ENCODE peak calls at places on chromosomes 12 and 14, in six cellular contexts. U is Peyer's patch, C is spleen, M is fibroblast of lung, P is breast epithelium, D is heart left ventricle. X is an unnamed sample.

GRCh38 chr12:109053382-109054123 is 1.2 kb downstream of the USP30 start:
- DNase-seq in U (no peak), C (no peak), M (no peak), P (no peak), D (no peak), X (no peak)

GRCh38 chr14:90999299-90999698 is 61.1 kb downstream of the RPS6KA5 start:
- DNase-seq in U (no peak), C (no peak), M (no peak), P (no peak), D (no peak), X (no peak)

GRCh38 chr12:31492599-31493196 is 98.2 kb downstream of the DENND5B start:
- DNase-seq in U (no peak), C (no peak), M (no peak), P (no peak), D (no peak), X (no peak)

GRCh38 chr14:95361373-95362179 is 41.9 kb upstream of the CLMN start:
- DNase-seq in U (peak; percentile 81), C (peak; percentile 84), M (no peak), P (peak; percentile 81), D (no peak), X (no peak)

GRCh38 chr14:77544571-77544970 is 46.0 kb upstream of the ISM2 start:
- DNase-seq in U (no peak), C (no peak), M (no peak), P (no peak), D (no peak), X (no peak)

GRCh38 chr12:69007166-69007857 is 74.3 kb upstream of the CPM start:
- DNase-seq in U (peak; percentile 49), C (no peak), M (peak; percentile 83), P (no peak), D (peak; percentile 26), X (peak; percentile 47)

GRCh38 chr14:105479438-105480164 is 5.0 kb downstream of the CRIP2 start:
- DNase-seq in U (no peak), C (no peak), M (no peak), P (no peak), D (no peak), X (no peak)

GRCh38 chr12:42741771-42742510 is 152.4 kb upstream of the PRICKLE1 start:
- DNase-seq in U (no peak), C (no peak), M (peak; percentile 87), P (no peak), D (no peak), X (peak; percentile 68)

GRCh38 chr12:48903363-48903981 is 21.8 kb downstream of the FKBP11 start:
- DNase-seq in U (no peak), C (no peak), M (peak; percentile 25), P (no peak), D (no peak), X (no peak)

GRCh38 chr12:48907243-48907642 is 18.0 kb downstream of the FKBP11 start:
- DNase-seq in U (no peak), C (no peak), M (no peak), P (no peak), D (no peak), X (no peak)

GRCh38 chr12:48901278-48901677 is 24.0 kb downstream of the FKBP11 start:
- DNase-seq in U (no peak), C (no peak), M (no peak), P (no peak), D (no peak), X (no peak)

GRCh38 chr12:48899651-48900050 is 25.6 kb downstream of the FKBP11 start:
- DNase-seq in U (no peak), C (no peak), M (no peak), P (no peak), D (no peak), X (no peak)

GRCh38 chr12:48903982-48904411 is 21.3 kb downstream of the FKBP11 start:
- DNase-seq in U (peak; percentile 86), C (peak; percentile 88), M (peak; percentile 86), P (peak; percentile 60), D (peak; percentile 79), X (no peak)
- H3K4me3 ChIP-seq in U (peak overlapping the region; percentile 23), C (peak overlapping the region; percentile 2), M (peak overlapping the region; percentile 50), P (peak overlapping the region; percentile 62), D (peak overlapping the region; percentile 41), X (peak overlapping the region; percentile 40)

DNA sequence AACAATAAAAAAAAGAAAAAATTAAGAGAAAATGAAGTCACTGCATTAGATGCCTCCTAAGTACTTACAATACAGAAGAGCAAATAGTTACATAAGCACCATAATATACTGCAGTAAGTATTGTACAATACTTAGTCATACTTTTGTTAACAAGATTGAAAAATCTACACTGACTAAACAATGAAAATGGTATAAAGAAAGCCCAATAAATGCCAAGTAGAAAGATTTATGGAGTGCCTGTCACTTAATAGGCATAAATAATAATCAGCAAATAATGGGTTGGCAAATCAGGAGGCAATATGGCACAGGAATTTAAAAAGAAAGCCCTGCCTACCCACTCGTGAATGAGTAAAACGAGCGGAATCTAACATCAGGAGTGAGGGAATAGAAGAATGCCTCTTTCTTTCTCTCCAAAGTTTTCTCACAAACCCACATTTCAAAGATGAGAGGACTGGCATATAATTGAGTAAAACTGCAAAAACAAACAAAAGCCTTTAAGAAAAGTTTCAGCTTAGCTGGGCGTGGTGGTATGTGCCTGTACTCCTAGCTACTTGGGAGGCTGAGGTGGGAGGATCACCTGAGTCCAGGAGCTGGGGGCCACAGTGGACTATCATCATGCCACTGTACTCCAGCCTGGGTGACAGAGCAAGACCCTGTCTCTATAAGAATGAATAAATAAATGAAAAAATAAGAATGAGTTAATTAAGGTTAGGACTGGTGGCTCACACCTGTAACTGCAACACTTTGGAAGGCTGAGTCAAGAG is 36.1 kb downstream of the CRY1 start:
- DNase-seq in U (no peak), C (no peak), M (peak; percentile 63), P (no peak), D (no peak), X (peak; percentile 33)
- TF ChIP-seq CTCF in U (no peak), C (no peak), M (no peak), P (no peak), D (no peak), X (no peak)

GRCh38 chr12:48865141-48865440 is 579 bp downstream of the RND1 start:
- DNase-seq in U (no peak), C (no peak), M (no peak), P (no peak), D (no peak), X (no peak)
- H3K4me3 ChIP-seq in U (peak overlapping the region; percentile 51), C (peak overlapping the region; percentile 38), M (peak overlapping the region; percentile 81), P (peak overlapping the region; percentile 78), D (peak overlapping the region; percentile 48), X (peak overlapping the region; percentile 67)

GRCh38 chr12:84634526-84634925 is 278.1 kb downstream of the SLC6A15 start:
- DNase-seq in U (no peak), C (no peak), M (no peak), P (no peak), D (no peak), X (no peak)

GRCh38 chr12:84627582-84627981 is 285.0 kb downstream of the SLC6A15 start:
- DNase-seq in U (no peak), C (no peak), M (no peak), P (no peak), D (no peak), X (no peak)

GRCh38 chr12:84637926-84638325 is 274.7 kb downstream of the SLC6A15 start:
- DNase-seq in U (no peak), C (no peak), M (peak; percentile 66), P (no peak), D (no peak), X (no peak)

GRCh38 chr12:84636801-84637285 is 275.8 kb downstream of the SLC6A15 start:
- DNase-seq in U (no peak), C (no peak), M (peak; percentile 73), P (no peak), D (no peak), X (no peak)

GRCh38 chr12:84632556-84632955 is 280.0 kb downstream of the SLC6A15 start:
- DNase-seq in U (no peak), C (no peak), M (peak; percentile 80), P (no peak), D (no peak), X (no peak)
- TF ChIP-seq CTCF in U (no peak), C (no peak), M (no peak), P (no peak), D (no peak), X (no peak)

DNA sequence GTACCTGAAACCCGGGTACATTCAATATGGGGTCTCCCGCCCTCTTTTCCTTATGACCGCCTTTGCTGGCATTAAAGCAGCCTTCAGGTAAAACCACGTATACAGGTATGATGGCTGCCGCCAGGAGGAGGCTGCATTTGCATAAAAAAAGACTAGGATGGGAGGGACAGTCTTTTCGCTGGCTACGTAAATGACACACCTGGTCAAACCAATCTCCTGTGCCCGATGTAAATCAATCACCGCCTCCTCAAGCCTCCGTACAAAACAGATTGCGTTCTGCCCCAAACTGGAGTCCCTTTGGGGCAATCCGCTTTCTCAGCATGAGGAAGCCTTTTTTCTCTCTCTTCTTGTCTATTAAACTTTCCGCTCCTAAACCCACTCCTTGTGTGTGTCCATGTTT is 8.1 kb upstream of the ALDH1L2 start:
- DNase-seq in U (no peak), C (no peak), M (no peak), P (peak; percentile 76), D (no peak), X (no peak)
- H3K4me3 ChIP-seq in U (no peak overlapping the region), C (no peak overlapping the region), M (no peak overlapping the region), P (peak overlapping the region; percentile 58), D (no peak overlapping the region), X (no peak overlapping the region)